ENCODE peak calls at places on chromosomes 1 and 21, in ten cellular contexts. C, N, D, S, R, F, Q, X, Y and P are unnamed samples.

GRCh38 chr1:160226623-160227022 is 21.4 kb downstream of the PEA15 start:
- DNase-seq in C (no peak), N (no peak), D (no peak), S (no peak), R (no peak), F (no peak), Q (no peak), X (no peak), Y (no peak), P (no peak)

GRCh38 chr21:37665230-37666024 is 250.8 kb downstream of the KCNJ6 start:
- DNase-seq in C (no peak), N (no peak), D (no peak), S (no peak), R (no peak), F (no peak), Q (no peak), X (no peak), Y (no peak), P (no peak)

GRCh38 chr1:21293537-21294265 is 3.4 kb upstream of the ECE1 start:
- DNase-seq in C (no peak), N (peak), D (peak), S (peak), R (no peak), F (peak), Q (peak), X (no peak), Y (no peak), P (no peak)

GRCh38 chr21:38596264-38597042 is 98.2 kb upstream of the ERG start:
- DNase-seq in C (no peak), N (no peak), D (no peak), S (no peak), R (no peak), F (no peak), Q (no peak), X (no peak), Y (no peak), P (no peak)

GRCh38 chr1:65148548-65149390 is 766 bp downstream of the AK4 start:
- DNase-seq in C (peak), N (no peak), D (peak), S (no peak), R (peak), F (peak), Q (no peak), X (peak), Y (peak), P (no peak)

GRCh38 chr1:54985556-54985955 is 5.1 kb downstream of the TMEM61 start:
- DNase-seq in C (no peak), N (no peak), D (no peak), S (no peak), R (no peak), F (no peak), Q (no peak), X (no peak), Y (no peak), P (no peak)

GRCh38 chr1:19477284-19478240 is 7.8 kb downstream of the CAPZB start:
- DNase-seq in C (no peak), N (no peak), D (peak), S (peak), R (no peak), F (no peak), Q (no peak), X (no peak), Y (no peak), P (no peak)

GRCh38 chr1:12798911-12799310 is 7.7 kb downstream of the PRAMEF1 start:
- DNase-seq in C (no peak), N (no peak), D (no peak), S (no peak), R (no peak), F (no peak), Q (no peak), X (no peak), Y (peak), P (no peak)

GRCh38 chr1:47804127-47804526 is 193.1 kb downstream of the TRABD2B start:
- DNase-seq in C (peak), N (no peak), D (no peak), S (no peak), R (no peak), F (no peak), Q (no peak), X (no peak), Y (no peak), P (no peak)

GRCh38 chr1:230797376-230798186 is 50.4 kb downstream of the CAPN9 start:
- DNase-seq in C (peak), N (no peak), D (no peak), S (no peak), R (peak), F (no peak), Q (peak), X (no peak), Y (peak), P (peak)

GRCh38 chr1:5913876-5914275 is 78.3 kb downstream of the NPHP4 start:
- DNase-seq in C (no peak), N (no peak), D (no peak), S (no peak), R (no peak), F (no peak), Q (no peak), X (no peak), Y (no peak), P (no peak)

GRCh38 chr1:7770939-7771672 is at the start of gene VAMP3:
- DNase-seq in C (peak), N (peak), D (peak), S (peak), R (peak), F (peak), Q (peak), X (peak), Y (peak), P (peak)

GRCh38 chr1:166819982-166820381 is 19.3 kb upstream of the POGK start:
- DNase-seq in C (no peak), N (no peak), D (no peak), S (no peak), R (no peak), F (no peak), Q (no peak), X (no peak), Y (no peak), P (no peak)

GRCh38 chr1:161119379-161120061 is 1.6 kb downstream of the NIT1 start:
- DNase-seq in C (no peak), N (no peak), D (peak), S (peak), R (no peak), F (peak), Q (peak), X (no peak), Y (peak), P (no peak)

GRCh38 chr1:119316870-119317416 is 51.6 kb upstream of the HAO2 start:
- DNase-seq in C (no peak), N (no peak), D (no peak), S (no peak), R (no peak), F (no peak), Q (no peak), X (no peak), Y (peak), P (no peak)

GRCh38 chr1:110209715-110210603 is at the start of gene KCNC4:
- DNase-seq in C (peak), N (peak), D (peak), S (peak), R (peak), F (peak), Q (peak), X (peak), Y (peak), P (peak)

GRCh38 chr21:32256873-32257620 is 21.8 kb downstream of the MIS18A start:
- DNase-seq in C (peak), N (no peak), D (no peak), S (no peak), R (peak), F (no peak), Q (no peak), X (no peak), Y (peak), P (peak)